ENCODE peak calls at places on chromosomes 4 and X, in seven cellular contexts. B is effector memory CD4-positive, alpha-beta T cell; R is ACHN; Y is IMR-90; M is H9; H is suprapubic skin; T is activated CD8-positive, alpha-beta T cell treated with anti-CD3 and anti-CD28 coated beads for 36 hours. Z is an unnamed sample.

GRCh38 chrX:20433376-20433775 is 166.7 kb upstream of the RPS6KA3 start:
- DNase-seq in B (no peak), R (no peak), Y (peak), M (no peak), H (no peak), T (no peak), Z (no peak)

GRCh38 chr4:157978680-157979361 is 194.0 kb downstream of the GASK1B start:
- DNase-seq in B (no peak), R (peak), Y (peak), M (peak), H (no peak), T (peak), Z (peak)

GRCh38 chrX:55342533-55343501 is 78.1 kb upstream of the PAGE3 start:
- DNase-seq in B (peak), R (peak), Y (no peak), M (peak), H (no peak), T (peak), Z (no peak)

GRCh38 chrX:93637591-93637990 is 35.8 kb downstream of the NAP1L3 start:
- DNase-seq in B (no peak), R (no peak), Y (no peak), M (peak), H (no peak), T (no peak), Z (no peak)

GRCh38 chrX:130793966-130794365 is 109.0 kb downstream of the ENOX2 start:
- DNase-seq in B (no peak), R (no peak), Y (no peak), M (no peak), H (no peak), T (no peak), Z (no peak)

GRCh38 chr4:43457866-43458265 is 565.4 kb downstream of the GRXCR1 start:
- DNase-seq in B (no peak), R (no peak), Y (peak), M (no peak), H (no peak), T (no peak), Z (no peak)

GRCh38 chrX:17022205-17022604 is 75.7 kb downstream of the REPS2 start:
- DNase-seq in B (no peak), R (no peak), Y (peak), M (no peak), H (no peak), T (no peak), Z (peak)

GRCh38 chr4:151389316-151389715 is 19.7 kb upstream of the FHIP1A start:
- DNase-seq in B (no peak), R (no peak), Y (no peak), M (no peak), H (no peak), T (no peak), Z (peak)

GRCh38 chr4:109078724-109079123 is 223.7 kb downstream of the COL25A1 start:
- DNase-seq in B (no peak), R (no peak), Y (peak), M (no peak), H (no peak), T (no peak), Z (peak)

GRCh38 chr4:177964693-177965168 is 522.5 kb upstream of the AGA start:
- DNase-seq in B (no peak), R (peak), Y (peak), M (no peak), H (no peak), T (no peak), Z (peak)

GRCh38 chrX:41452565-41452964 is 5.4 kb downstream of the NYX start:
- DNase-seq in B (no peak), R (no peak), Y (peak), M (no peak), H (no peak), T (no peak), Z (peak)